ENCODE peak calls at places on chromosomes 1 and 21, in five cellular contexts. G is activated naive CD8-positive, alpha-beta T cell treated with anti-CD3 and anti-CD28 coated beads, Interleukin-2, amount 50 U/mL, for 24 hours; P is NCI-H1092 treated with DMSO at 0.1 percent for 48 hours; M is HCT116; T is HT-29. C is an unnamed sample.

GRCh38 chr21:46409641-46410406 is 48.9 kb upstream of the DIP2A start:
- DNase-seq in P (no peak), T (no peak), G (no peak), M (no peak), C (no peak)

GRCh38 chr1:10635385-10635896 is 160.7 kb downstream of the PEX14 start:
- DNase-seq in M (no peak), P (peak; percentile 66), G (no peak), T (no peak), C (no peak)

GRCh38 chr1:197725044-197725443 is 50.2 kb downstream of the DENND1B start:
- DNase-seq in M (peak; percentile 33), P (no peak), G (no peak), T (peak; percentile 28), C (no peak)

GRCh38 chr1:113072757-113073456 is at the start of gene LRIG2:
- DNase-seq in P (peak; percentile 97), T (peak; percentile 100), M (peak; percentile 97), G (peak; percentile 98), C (peak; percentile 99)

GRCh38 chr1:167601442-167602380 is 28.3 kb upstream of the RCSD1 start:
- DNase-seq in M (no peak), P (no peak), T (no peak), G (peak; percentile 39), C (no peak)

GRCh38 chr1:40806724-40807675 is 23.4 kb downstream of the KCNQ4 start:
- DNase-seq in M (no peak), T (no peak), P (no peak), G (no peak), C (no peak)

GRCh38 chr1:33500547-33500946 is 28.1 kb downstream of the ZSCAN20 start:
- DNase-seq in P (no peak), T (peak; percentile 12), G (no peak), M (no peak), C (no peak)

GRCh38 chr21:39125752-39126485 is 57.3 kb downstream of the PSMG1 start:
- DNase-seq in T (peak; percentile 75), P (peak; percentile 84), G (no peak), M (peak; percentile 45), C (peak; percentile 83)

GRCh38 chr1:41476807-41477361 is 7.6 kb downstream of the EDN2 start:
- DNase-seq in P (peak; percentile 33), M (no peak), G (no peak), T (no peak), C (no peak)

GRCh38 chr1:24893431-24893830 is 36.6 kb downstream of the RUNX3 start:
- DNase-seq in G (no peak), T (no peak), M (no peak), P (no peak), C (peak; percentile 8)

GRCh38 chr1:1559066-1559465 is 15.6 kb downstream of the SSU72 start:
- DNase-seq in P (no peak), M (no peak), T (no peak), G (no peak), C (no peak)

GRCh38 chr1:9628541-9629444 is 22.7 kb upstream of the PIK3CD start:
- DNase-seq in T (no peak), G (peak; percentile 82), M (no peak), P (no peak), C (no peak)

GRCh38 chr1:9249534-9250335 is 15.2 kb downstream of the H6PD start:
- DNase-seq in P (no peak), G (peak; percentile 48), T (no peak), M (no peak), C (peak; percentile 68)

GRCh38 chr1:159970932-159971342 is 16.9 kb upstream of the SLAMF9 start:
- DNase-seq in T (peak; percentile 65), P (no peak), M (no peak), G (no peak), C (peak; percentile 84)

GRCh38 chr1:168005544-168005943 is 68.7 kb upstream of the MPC2 start:
- DNase-seq in G (no peak), P (no peak), T (no peak), M (no peak), C (no peak)

GRCh38 chr1:52944566-52944965 is 17.5 kb downstream of the SCP2 start:
- DNase-seq in G (no peak), M (no peak), P (no peak), T (no peak), C (no peak)

GRCh38 chr1:212814548-212814947 is 22.9 kb downstream of the TATDN3 start:
- DNase-seq in T (peak; percentile 33), M (no peak), P (peak; percentile 23), G (no peak), C (peak; percentile 37)

GRCh38 chr1:193584840-193585239 is 398.4 kb upstream of the B3GALT2 start:
- DNase-seq in T (peak; percentile 32), M (no peak), G (no peak), P (no peak), C (no peak)

GRCh38 chr1:11594222-11594621 is 60.0 kb downstream of the FBXO2 start:
- DNase-seq in T (no peak), M (peak; percentile 10), G (no peak), P (no peak), C (peak; percentile 44)

GRCh38 chr1:161487483-161487827 is 17.8 kb upstream of the FCGR2A start:
- DNase-seq in P (no peak), T (no peak), M (no peak), G (no peak), C (no peak)

GRCh38 chr1:36400825-36401601 is 3.3 kb upstream of the LSM10 start:
- DNase-seq in P (no peak), T (peak; percentile 90), M (peak; percentile 95), G (peak; percentile 67), C (peak; percentile 97)

GRCh38 chr1:164671597-164672327 is 112.8 kb downstream of the PBX1 start:
- DNase-seq in G (no peak), M (no peak), P (no peak), T (no peak), C (no peak)

GRCh38 chr1:42003433-42003832 is 84.7 kb upstream of the HIVEP3 start:
- DNase-seq in M (peak; percentile 24), P (peak; percentile 78), T (peak; percentile 13), G (no peak), C (no peak)